ENCODE peak calls at places on chromosomes 5 and 9, in four cellular contexts. Y is cardiac fibroblast, I is kidney epithelial cell, L is fibroblast of pulmonary artery. A is an unnamed sample.
A peak's percentile ranks its signal among the peaks of the same experiment; 100 is the strongest.

GRCh38 chr5:142000709-142001484 is 11.9 kb downstream of the GNPDA1 start:
- DNase-seq in Y (peak; percentile 50), I (no peak), L (peak; percentile 41), A (no peak)

GRCh38 chr5:149823350-149823749 is 93.2 kb downstream of the PPARGC1B start:
- DNase-seq in I (no peak), Y (no peak), L (no peak), A (no peak)

GRCh38 chr9:38641985-38642864 is 21.8 kb upstream of the ANKRD18A start:
- DNase-seq in L (peak; percentile 80), Y (peak; percentile 63), I (no peak), A (peak; percentile 21)

GRCh38 chr5:50807661-50808060 is 141.2 kb downstream of the PARP8 start:
- DNase-seq in I (no peak), L (peak; percentile 23), Y (peak; percentile 66), A (peak; percentile 79)

GRCh38 chr9:18855636-18856035 is 177.4 kb downstream of the SAXO1 start:
- DNase-seq in Y (no peak), L (peak; percentile 23), I (no peak), A (peak; percentile 7)

GRCh38 chr5:42491699-42492098 is 68.5 kb downstream of the GHR start:
- DNase-seq in I (no peak), Y (no peak), L (peak; percentile 3), A (peak; percentile 27)

GRCh38 chr5:128144491-128144890 is 60.9 kb downstream of the SLC12A2 start:
- DNase-seq in L (peak; percentile 18), I (peak; percentile 39), Y (peak; percentile 60), A (no peak)

GRCh38 chr5:111454198-111454606 is 58.1 kb downstream of the STARD4 start:
- DNase-seq in L (no peak), Y (peak; percentile 22), I (no peak), A (peak; percentile 1)

GRCh38 chr9:18985464-18985951 is 47.5 kb downstream of the SAXO1 start:
- DNase-seq in Y (no peak), L (no peak), I (no peak), A (no peak)

GRCh38 chr5:7397935-7398334 is 2.0 kb downstream of the ADCY2 start:
- DNase-seq in Y (no peak), L (no peak), I (no peak), A (no peak)

GRCh38 chr5:31361234-31361633 is 167.7 kb downstream of the CDH6 start:
- DNase-seq in Y (peak; percentile 72), L (peak; percentile 47), I (no peak), A (peak; percentile 83)

GRCh38 chr5:151617383-151617840 is 26.3 kb upstream of the FAT2 start:
- DNase-seq in Y (no peak), L (no peak), I (no peak), A (no peak)

GRCh38 chr5:127938746-127939145 is 144.8 kb upstream of the SLC12A2 start:
- DNase-seq in L (no peak), Y (no peak), I (no peak), A (no peak)

GRCh38 chr5:167442922-167443321 is 848.5 kb upstream of the WWC1 start:
- DNase-seq in I (peak; percentile 10), L (no peak), Y (no peak), A (no peak)

GRCh38 chr5:95863383-95863757 is 40.8 kb upstream of the GLRX start:
- DNase-seq in L (peak; percentile 81), I (no peak), Y (peak; percentile 93), A (no peak)

GRCh38 chr9:76526026-76526425 is 67.0 kb downstream of the GCNT1 start:
- DNase-seq in Y (no peak), L (no peak), I (no peak), A (no peak)

GRCh38 chr9:96817973-96818372 is 36.3 kb downstream of the ZNF782 start:
- DNase-seq in Y (no peak), L (no peak), I (no peak), A (no peak)

GRCh38 chr5:67200809-67201562 is 4.4 kb upstream of the CD180 start:
- DNase-seq in L (no peak), Y (no peak), I (no peak), A (no peak)

GRCh38 chr9:1639166-1639565 is 376.0 kb upstream of the SMARCA2 start:
- DNase-seq in L (no peak), I (no peak), Y (no peak), A (no peak)

GRCh38 chr5:151721087-151721646 is 34.5 kb upstream of the SPARC start:
- DNase-seq in L (no peak), Y (no peak), I (no peak), A (no peak)

GRCh38 chr5:40781843-40782409 is 16.2 kb downstream of the PRKAA1 start:
- DNase-seq in I (no peak), L (peak; percentile 83), Y (peak; percentile 66), A (no peak)

GRCh38 chr5:72246954-72247442 is 73.0 kb downstream of the MRPS27 start:
- DNase-seq in I (no peak), L (peak; percentile 32), Y (peak; percentile 67), A (no peak)

GRCh38 chr5:14869286-14870164 is 2.1 kb downstream of the ANKH start:
- DNase-seq in I (no peak), Y (no peak), L (no peak), A (no peak)

GRCh38 chr5:32311404-32312193 is 1.1 kb downstream of the MTMR12 start:
- DNase-seq in L (peak; percentile 11), I (no peak), Y (peak; percentile 16), A (no peak)

GRCh38 chr9:35914307-35914807 is 5.1 kb downstream of the SPAAR start:
- DNase-seq in L (peak; percentile 52), I (no peak), Y (peak; percentile 42), A (no peak)

GRCh38 chr9:116152941-116153764 is 438 bp upstream of the PAPPA start:
- DNase-seq in Y (peak; percentile 97), I (no peak), L (peak; percentile 94), A (no peak)

GRCh38 chr5:92613546-92613945 is 967.5 kb downstream of the NR2F1-AS1 start:
- DNase-seq in L (peak; percentile 11), Y (peak; percentile 46), I (no peak), A (no peak)

GRCh38 chr5:96771395-96771794 is 36.4 kb downstream of the ERAP1 start:
- DNase-seq in I (no peak), L (no peak), Y (no peak), A (no peak)

GRCh38 chr5:116303340-116303739 is 218.5 kb downstream of the COMMD10 start:
- DNase-seq in L (no peak), Y (no peak), I (no peak), A (no peak)

DNA sequence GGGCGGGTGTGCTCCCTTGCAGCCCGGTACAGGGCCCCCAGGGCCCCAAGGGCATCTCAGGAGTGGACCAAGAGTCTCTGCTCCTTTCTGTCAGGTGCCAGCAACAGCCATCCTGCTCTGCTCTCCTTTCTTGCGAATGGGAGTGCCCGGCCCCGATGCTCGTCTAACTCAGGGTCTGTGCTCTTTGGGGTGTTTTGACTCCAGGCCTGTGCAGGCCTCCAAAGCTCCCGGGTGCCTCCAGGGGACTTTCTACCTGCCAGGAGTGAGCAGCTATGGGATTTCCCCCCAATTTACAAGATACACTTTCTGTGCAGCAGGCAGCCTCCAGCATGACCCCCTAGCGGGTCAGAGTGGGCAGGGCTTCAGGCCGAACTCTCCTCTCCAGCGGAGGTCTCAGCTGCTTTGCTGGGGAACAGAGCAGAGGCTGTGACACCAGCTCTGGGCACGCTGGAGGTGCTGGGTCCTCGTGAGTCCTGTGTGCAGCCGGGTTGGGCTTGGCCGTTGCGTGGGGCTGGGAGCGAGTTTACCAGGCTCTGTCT is 3.0 kb downstream of the NRARP start:
- DNase-seq in Y (no peak), I (no peak), L (no peak), A (no peak)
- H3K4me3 ChIP-seq in Y (no peak overlapping the region), I (no peak overlapping the region), L (no peak overlapping the region), A (no peak overlapping the region)

GRCh38 chr5:146206257-146206656 is 2.9 kb downstream of the RBM27 start:
- DNase-seq in I (no peak), Y (no peak), L (no peak), A (no peak)

GRCh38 chr5:146203872-146204192 is 427 bp downstream of the RBM27 start:
- DNase-seq in Y (no peak), L (no peak), I (no peak), A (no peak)

GRCh38 chr5:146205499-146206202 is 2.2 kb downstream of the RBM27 start:
- DNase-seq in I (no peak), Y (no peak), L (no peak), A (no peak)

GRCh38 chr5:146213210-146213838 is 9.9 kb downstream of the RBM27 start:
- DNase-seq in I (no peak), Y (peak; percentile 54), L (peak; percentile 42), A (peak; percentile 69)

DNA sequence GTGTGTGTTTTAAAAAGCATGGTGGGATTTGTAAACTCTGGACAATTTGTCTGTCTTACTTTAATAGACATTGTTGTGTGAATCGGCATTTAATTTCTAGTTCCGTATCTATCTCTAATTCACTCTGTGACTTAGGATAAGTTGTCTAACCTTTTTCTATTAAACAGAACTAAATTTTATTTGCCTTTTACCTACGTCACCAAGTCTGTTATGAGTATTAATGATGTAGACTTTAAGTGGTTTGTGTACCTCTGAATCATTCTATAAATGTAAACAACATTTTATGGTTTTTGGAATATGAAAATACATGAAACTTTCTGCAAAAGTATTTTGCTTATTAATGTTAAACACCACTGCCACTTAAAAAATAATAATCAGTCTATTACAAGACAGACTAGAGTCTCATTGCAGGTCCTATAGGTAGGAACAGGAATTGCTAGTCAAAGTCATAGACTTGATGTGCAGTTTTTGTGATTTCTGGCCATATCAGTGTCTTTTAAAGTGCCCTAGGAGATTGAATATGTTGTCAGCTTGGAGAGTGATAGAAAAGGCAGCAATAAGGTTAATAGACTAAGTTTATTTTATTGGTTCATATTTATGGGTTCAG is 5.6 kb downstream of the RBM27 start:
- DNase-seq in L (no peak), I (no peak), Y (no peak), A (no peak)
- TF ChIP-seq CTCF in L (peak; percentile 15), I (no peak), Y (peak; percentile 27), A (no peak)

GRCh38 chr5:55850839-55851674 is at the start of gene IL31RA:
- DNase-seq in L (peak; percentile 79), I (peak; percentile 64), Y (peak; percentile 91), A (peak; percentile 28)
- H3K4me3 ChIP-seq in L (no peak within 1 kb of the TSS), I (no peak within 1 kb of the TSS), Y (peak within 1 kb of the TSS; percentile 0), A (no peak within 1 kb of the TSS)

GRCh38 chr9:137213160-137214060 is 7.9 kb downstream of the NDOR1 start:
- DNase-seq in Y (no peak), L (no peak), I (no peak), A (no peak)

GRCh38 chr9:137211532-137211931 is 6.0 kb downstream of the NDOR1 start:
- DNase-seq in Y (no peak), L (no peak), I (no peak), A (no peak)

GRCh38 chr9:137214620-137215019 is 7.4 kb downstream of the RNF208 start:
- DNase-seq in L (no peak), Y (no peak), I (no peak), A (no peak)

GRCh38 chr9:137215196-137215986 is 6.6 kb downstream of the RNF208 start:
- DNase-seq in Y (no peak), L (no peak), I (no peak), A (no peak)

DNA sequence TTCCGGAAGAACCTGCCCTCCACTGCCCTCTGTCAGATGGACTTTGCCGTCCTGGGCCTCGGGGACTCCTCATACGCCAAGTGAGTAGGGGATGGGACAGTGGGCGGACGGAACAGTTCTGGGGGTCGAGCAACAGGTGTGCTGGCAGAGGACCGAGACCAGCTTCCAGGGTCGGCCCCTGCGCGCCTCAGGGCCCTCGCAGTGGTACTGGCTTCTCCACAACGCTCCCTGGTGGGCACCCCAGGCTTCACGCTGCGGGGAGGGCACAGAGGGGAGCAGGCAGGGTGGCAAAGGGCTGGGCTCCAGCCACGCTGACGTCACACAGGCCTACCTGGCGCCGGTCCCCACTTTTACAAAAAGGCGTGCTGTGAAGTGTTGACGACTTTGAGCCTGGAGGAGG is 7.0 kb downstream of the NDOR1 start:
- DNase-seq in Y (no peak), L (no peak), I (no peak), A (no peak)
- TF ChIP-seq CTCF in Y (no peak), L (no peak), I (no peak), A (no peak)

GRCh38 chr5:102869230-102869629 is 114.1 kb downstream of the PAM start:
- DNase-seq in I (no peak), Y (no peak), L (no peak), A (no peak)
- H3K4me3 ChIP-seq in I (no peak overlapping the region), Y (no peak overlapping the region), L (no peak overlapping the region), A (no peak overlapping the region)

A was measured in retinal pigment epithelial cell.